ENCODE peak calls at places on chromosomes 4 and X, in four cellular contexts. N is fibroblast of pulmonary artery, K is GM03348, M is astrocyte. L is an unnamed sample.

GRCh38 chr4:174538876-174539250 is 16.6 kb upstream of the HPGD start:
- DNase-seq in K (no peak), M (no peak), N (no peak), L (peak; percentile 95)

GRCh38 chr4:57051100-57051499 is 59.1 kb downstream of the IGFBP7 start:
- DNase-seq in M (no peak), N (no peak), K (no peak), L (no peak)

GRCh38 chrX:102959471-102959870 is 22.4 kb downstream of the RAB40AL start:
- DNase-seq in N (peak; percentile 29), M (peak; percentile 77), K (peak; percentile 32), L (peak; percentile 36)

GRCh38 chr4:17773125-17773698 is 8.2 kb downstream of the FAM184B start:
- DNase-seq in K (no peak), N (no peak), M (no peak), L (peak; percentile 22)

GRCh38 chrX:8721536-8721935 is 10.4 kb downstream of the ANOS1 start:
- DNase-seq in N (no peak), K (no peak), M (no peak), L (no peak)

GRCh38 chrX:53584891-53585290 is 101.6 kb downstream of the HUWE1 start:
- DNase-seq in K (no peak), M (no peak), N (no peak), L (no peak)

GRCh38 chrX:9492901-9493300 is 28.0 kb downstream of the TBL1X start:
- DNase-seq in M (peak; percentile 18), K (no peak), N (no peak), L (no peak)

GRCh38 chr4:52837716-52838558 is 24.2 kb upstream of the RASL11B start:
- DNase-seq in M (peak; percentile 83), K (peak; percentile 74), N (peak; percentile 35), L (peak; percentile 97)